ENCODE peak calls at places on chromosomes 3 and 15, in nine cellular contexts. K is HAP-1; R is LHCN-M2; S is AG04450; Y is Kasumi-1; W is right cardiac atrium; Q is right atrium auricular region; X is T-helper 17 cell; V is naive thymus-derived CD4-positive, alpha-beta T cell. T is an unnamed sample.

GRCh38 chr3:58237940-58238681 is 519 bp downstream of the ABHD6 start:
- DNase-seq in K (peak; percentile 18), R (peak; percentile 55), S (no peak), Y (peak; percentile 26), W (peak; percentile 61), Q (peak; percentile 71), X (no peak), V (no peak), T (peak; percentile 31)

GRCh38 chr3:126461450-126462070 is 14.1 kb downstream of the ZXDC start:
- DNase-seq in K (no peak), R (no peak), S (no peak), Y (no peak), W (no peak), Q (no peak), X (no peak), V (no peak), T (no peak)

GRCh38 chr3:38634133-38634532 is 15.4 kb downstream of the SCN5A start:
- DNase-seq in K (no peak), R (peak; percentile 94), S (no peak), Y (no peak), W (no peak), Q (peak; percentile 71), X (no peak), V (no peak), T (no peak)

GRCh38 chr3:73848173-73848751 is 223.5 kb upstream of the PDZRN3 start:
- DNase-seq in K (peak; percentile 66), R (peak; percentile 40), S (no peak), Y (peak; percentile 34), W (no peak), Q (no peak), X (no peak), V (no peak), T (no peak)

GRCh38 chr15:40190591-40190990 is 29.7 kb downstream of the BUB1B start:
- DNase-seq in K (no peak), R (peak; percentile 96), S (peak; percentile 38), Y (no peak), W (no peak), Q (no peak), X (no peak), V (no peak), T (no peak)

GRCh38 chr3:194672876-194673275 is 885 bp upstream of the LSG1 start:
- DNase-seq in K (no peak), R (no peak), S (no peak), Y (no peak), W (no peak), Q (no peak), X (no peak), V (no peak), T (no peak)

GRCh38 chr3:150787741-150788370 is 24.9 kb upstream of the SIAH2 start:
- DNase-seq in K (peak; percentile 73), R (peak; percentile 58), S (no peak), Y (peak; percentile 73), W (peak; percentile 87), Q (peak; percentile 83), X (peak; percentile 72), V (peak; percentile 58), T (peak; percentile 65)

GRCh38 chr3:189947068-189947467 is 173.6 kb downstream of the P3H2 start:
- DNase-seq in K (no peak), R (no peak), S (no peak), Y (no peak), W (no peak), Q (no peak), X (no peak), V (no peak), T (no peak)

GRCh38 chr3:112900088-112900487 is 53.4 kb upstream of the CD200R1L start:
- DNase-seq in K (no peak), R (no peak), S (no peak), Y (no peak), W (no peak), Q (no peak), X (no peak), V (no peak), T (no peak)

GRCh38 chr3:22988566-22988965 is 214.6 kb upstream of the UBE2E2 start:
- DNase-seq in K (no peak), R (no peak), S (no peak), Y (no peak), W (no peak), Q (no peak), X (no peak), V (no peak), T (no peak)

GRCh38 chr3:81242871-81243270 is 518.6 kb downstream of the GBE1 start:
- DNase-seq in K (peak; percentile 66), R (peak; percentile 1), S (no peak), Y (peak; percentile 58), W (no peak), Q (no peak), X (no peak), V (no peak), T (no peak)